ENCODE peak calls at places on chromosome 15, in seven cellular contexts. J, U, I, G, Z, K and Y are unnamed samples.

GRCh38 chr15:42289166-42289565 is 15.9 kb upstream of the TMEM87A start:
- DNase-seq in J (no peak), U (no peak), I (no peak), G (no peak), Z (no peak), K (no peak), Y (peak; percentile 44)

GRCh38 chr15:44501768-44502366 is 35.1 kb upstream of the EIF3J start:
- DNase-seq in J (peak; percentile 51), U (no peak), I (no peak), G (peak; percentile 49), Z (peak; percentile 20), K (no peak), Y (peak; percentile 7)

GRCh38 chr15:65038428-65038827 is 6.8 kb upstream of the SLC51B start:
- DNase-seq in J (no peak), U (no peak), I (no peak), G (no peak), Z (no peak), K (no peak), Y (no peak)

GRCh38 chr15:76196286-76196948 is 114.9 kb downstream of the ETFA start:
- DNase-seq in J (peak; percentile 88), U (peak; percentile 81), I (peak; percentile 25), G (peak; percentile 93), Z (peak; percentile 85), K (peak; percentile 94), Y (peak; percentile 88)

GRCh38 chr15:47987908-47988532 is 132.8 kb upstream of the SLC24A5 start:
- DNase-seq in J (peak; percentile 56), U (no peak), I (no peak), G (peak; percentile 64), Z (peak; percentile 53), K (peak; percentile 35), Y (peak; percentile 17)

GRCh38 chr15:56824174-56824573 is 90.9 kb upstream of the ZNF280D start:
- DNase-seq in J (peak; percentile 63), U (no peak), I (no peak), G (no peak), Z (no peak), K (no peak), Y (no peak)

GRCh38 chr15:42605281-42605744 is 29.9 kb downstream of the STARD9 start:
- DNase-seq in J (peak; percentile 36), U (no peak), I (no peak), G (no peak), Z (no peak), K (no peak), Y (no peak)

GRCh38 chr15:65033659-65034269 is 4.3 kb upstream of the MTFMT start:
- DNase-seq in J (peak; percentile 40), U (no peak), I (no peak), G (peak; percentile 49), Z (peak; percentile 64), K (peak; percentile 34), Y (peak; percentile 42)

GRCh38 chr15:32029862-32030781 is at the start of gene CHRNA7:
- DNase-seq in J (peak; percentile 42), U (no peak), I (peak; percentile 37), G (peak; percentile 22), Z (peak; percentile 63), K (peak; percentile 83), Y (peak; percentile 26)

GRCh38 chr15:76860201-76860600 is 44.9 kb downstream of the SCAPER start:
- DNase-seq in J (no peak), U (no peak), I (no peak), G (no peak), Z (no peak), K (no peak), Y (no peak)

GRCh38 chr15:51162865-51163762 is 68.4 kb upstream of the TNFAIP8L3 start:
- DNase-seq in J (peak; percentile 78), U (peak; percentile 81), I (peak; percentile 44), G (peak; percentile 78), Z (peak; percentile 64), K (peak; percentile 59), Y (peak; percentile 80)